ENCODE peak calls at places on chromosomes 4 and X, in six cellular contexts. T is stromal cell of bone marrow, J is progenitor cell of endocrine pancreas, R is GM03348, L is AG09319, H is NCI-H1092 treated with DMSO at 0.1 percent for 48 hours. X is an unnamed sample.
A peak's percentile ranks its signal among the peaks of the same experiment; 100 is the strongest.

GRCh38 chr4:133147365-133147821 is 1.7 kb upstream of the PCDH10 start:
- DNase-seq in T (no peak), J (no peak), R (no peak), L (no peak), H (no peak), X (no peak)

GRCh38 chr4:55512922-55513571 is 33.7 kb downstream of the CLOCK start:
- DNase-seq in T (no peak), J (no peak), R (no peak), L (no peak), H (no peak), X (no peak)

GRCh38 chrX:140504371-140505324 is at the start of gene SOX3:
- DNase-seq in T (no peak), J (no peak), R (no peak), L (no peak), H (no peak), X (no peak)

GRCh38 chr4:131344761-131345160 is 1804.3 kb upstream of the PCDH10 start:
- DNase-seq in T (no peak), J (no peak), R (no peak), L (no peak), H (no peak), X (no peak)

GRCh38 chrX:115892787-115893671 is 277.5 kb upstream of the AGTR2 start:
- DNase-seq in T (peak; percentile 25), J (no peak), R (no peak), L (peak; percentile 36), H (peak; percentile 84), X (peak; percentile 96)

GRCh38 chrX:134886201-134886600 is 104.6 kb upstream of the SMIM10 start:
- DNase-seq in T (no peak), J (no peak), R (no peak), L (no peak), H (no peak), X (no peak)

GRCh38 chr4:101232074-101232776 is 115.1 kb downstream of the PPP3CA start:
- DNase-seq in T (peak; percentile 89), J (no peak), R (peak; percentile 48), L (peak; percentile 34), H (no peak), X (no peak)

GRCh38 chrX:123704781-123705180 is 28.1 kb downstream of the THOC2 start:
- DNase-seq in T (no peak), J (no peak), R (no peak), L (no peak), H (no peak), X (peak; percentile 8)

GRCh38 chr4:7124643-7125442 is 57.0 kb upstream of the GRPEL1 start:
- DNase-seq in T (peak; percentile 96), J (no peak), R (peak; percentile 92), L (peak; percentile 80), H (peak; percentile 44), X (no peak)

GRCh38 chrX:70253377-70254062 is 6.5 kb downstream of the P2RY4 start:
- DNase-seq in T (no peak), J (no peak), R (no peak), L (no peak), H (no peak), X (peak; percentile 68)

X was measured in NCI-H2227 treated with DMSO at 0.1 percent for 48 hours.